ENCODE peak calls at places on chromosomes 2 and 18, in six cellular contexts. One of them, this sample, is unnamed.
A peak's percentile ranks its signal among the peaks of the same experiment; 100 is the strongest.

GRCh38 chr2:108412995-108413726 is 35.4 kb downstream of the SULT1C4 start:
- DNase-seq in mesenchymal stem cell: peak; percentile 90
- DNase-seq in trophoblast cell: peak; percentile 95
- DNase-seq in neuronal stem cell: no peak
- DNase-seq in IMR-90: peak; percentile 91
- DNase-seq in H1: no peak
- DNase-seq in this sample: no peak

GRCh38 chr2:158499383-158499782 is 42.6 kb downstream of the PKP4 start:
- DNase-seq in IMR-90: no peak
- DNase-seq in trophoblast cell: peak; percentile 31
- DNase-seq in mesenchymal stem cell: no peak
- DNase-seq in H1: no peak
- DNase-seq in neuronal stem cell: no peak
- DNase-seq in this sample: no peak

GRCh38 chr2:227881866-227882517 is 10.6 kb downstream of the DAW1 start:
- DNase-seq in IMR-90: peak; percentile 40
- DNase-seq in H1: no peak
- DNase-seq in neuronal stem cell: no peak
- DNase-seq in mesenchymal stem cell: no peak
- DNase-seq in trophoblast cell: no peak
- DNase-seq in this sample: no peak

GRCh38 chr2:8488001-8488738 is 193.7 kb upstream of the ID2 start:
- DNase-seq in H1: no peak
- DNase-seq in mesenchymal stem cell: no peak
- DNase-seq in trophoblast cell: peak; percentile 19
- DNase-seq in neuronal stem cell: no peak
- DNase-seq in IMR-90: no peak
- DNase-seq in this sample: no peak

GRCh38 chr2:45982096-45982495 is 315.1 kb upstream of the EPAS1 start:
- DNase-seq in H1: peak; percentile 13
- DNase-seq in mesenchymal stem cell: no peak
- DNase-seq in IMR-90: no peak
- DNase-seq in trophoblast cell: no peak
- DNase-seq in neuronal stem cell: no peak
- DNase-seq in this sample: no peak

GRCh38 chr2:30731706-30732105 is 75.5 kb downstream of the CAPN13 start:
- DNase-seq in trophoblast cell: no peak
- DNase-seq in H1: no peak
- DNase-seq in mesenchymal stem cell: no peak
- DNase-seq in IMR-90: no peak
- DNase-seq in neuronal stem cell: no peak
- DNase-seq in this sample: no peak

GRCh38 chr2:232367016-232367415 is 11.5 kb upstream of the ALPP start:
- DNase-seq in H1: no peak
- DNase-seq in trophoblast cell: no peak
- DNase-seq in IMR-90: no peak
- DNase-seq in neuronal stem cell: no peak
- DNase-seq in mesenchymal stem cell: no peak
- DNase-seq in this sample: no peak

GRCh38 chr2:1788478-1788959 is 44.2 kb upstream of the PXDN start:
- DNase-seq in IMR-90: no peak
- DNase-seq in neuronal stem cell: no peak
- DNase-seq in mesenchymal stem cell: no peak
- DNase-seq in trophoblast cell: no peak
- DNase-seq in H1: no peak
- DNase-seq in this sample: no peak

GRCh38 chr2:151357359-151357758 is at the start of gene TNFAIP6:
- DNase-seq in H1: no peak
- DNase-seq in trophoblast cell: peak; percentile 67
- DNase-seq in mesenchymal stem cell: peak; percentile 96
- DNase-seq in IMR-90: peak; percentile 97
- DNase-seq in neuronal stem cell: no peak
- DNase-seq in this sample: no peak

GRCh38 chr2:181368036-181368435 is 89.2 kb upstream of the ITGA4 start:
- DNase-seq in H1: no peak
- DNase-seq in trophoblast cell: no peak
- DNase-seq in neuronal stem cell: no peak
- DNase-seq in IMR-90: no peak
- DNase-seq in mesenchymal stem cell: peak; percentile 22
- DNase-seq in this sample: no peak

GRCh38 chr2:234950730-234951385 is 959 bp upstream of the SH3BP4 start:
- DNase-seq in H1: no peak
- DNase-seq in mesenchymal stem cell: peak; percentile 79
- DNase-seq in neuronal stem cell: no peak
- DNase-seq in trophoblast cell: peak; percentile 98
- DNase-seq in IMR-90: peak; percentile 64
- DNase-seq in this sample: no peak

GRCh38 chr18:39561136-39561535 is 1995.5 kb upstream of the CELF4 start:
- DNase-seq in mesenchymal stem cell: peak; percentile 67
- DNase-seq in IMR-90: no peak
- DNase-seq in neuronal stem cell: no peak
- DNase-seq in H1: no peak
- DNase-seq in trophoblast cell: no peak
- DNase-seq in this sample: no peak

GRCh38 chr2:85133751-85134254 is 611 bp downstream of the TCF7L1 start:
- DNase-seq in IMR-90: peak; percentile 46
- DNase-seq in neuronal stem cell: peak; percentile 41
- DNase-seq in H1: peak; percentile 71
- DNase-seq in trophoblast cell: peak; percentile 61
- DNase-seq in mesenchymal stem cell: peak; percentile 66
- DNase-seq in this sample: no peak

GRCh38 chr2:173149491-173149890 is 73.8 kb downstream of the MAP3K20 start:
- DNase-seq in mesenchymal stem cell: peak; percentile 35
- DNase-seq in IMR-90: no peak
- DNase-seq in neuronal stem cell: no peak
- DNase-seq in trophoblast cell: peak; percentile 33
- DNase-seq in H1: no peak
- DNase-seq in this sample: no peak

GRCh38 chr2:72847916-72848315 is 22.1 kb upstream of the EXOC6B start:
- DNase-seq in IMR-90: no peak
- DNase-seq in trophoblast cell: no peak
- DNase-seq in neuronal stem cell: no peak
- DNase-seq in H1: no peak
- DNase-seq in mesenchymal stem cell: no peak
- DNase-seq in this sample: no peak

GRCh38 chr2:119212139-119212800 is 11.4 kb upstream of the STEAP3 start:
- DNase-seq in IMR-90: no peak
- DNase-seq in mesenchymal stem cell: no peak
- DNase-seq in H1: no peak
- DNase-seq in neuronal stem cell: no peak
- DNase-seq in trophoblast cell: no peak
- DNase-seq in this sample: peak; percentile 18

GRCh38 chr2:209209943-209210342 is 213.9 kb upstream of the MAP2 start:
- DNase-seq in H1: no peak
- DNase-seq in IMR-90: no peak
- DNase-seq in mesenchymal stem cell: no peak
- DNase-seq in neuronal stem cell: no peak
- DNase-seq in trophoblast cell: no peak
- DNase-seq in this sample: peak; percentile 24

GRCh38 chr2:120441744-120442471 is 96.0 kb downstream of the INHBB start:
- DNase-seq in neuronal stem cell: peak; percentile 38
- DNase-seq in IMR-90: peak; percentile 13
- DNase-seq in mesenchymal stem cell: no peak
- DNase-seq in trophoblast cell: no peak
- DNase-seq in H1: peak; percentile 70
- DNase-seq in this sample: peak; percentile 64

GRCh38 chr2:106130251-106130998 is 63.7 kb downstream of the UXS1 start:
- DNase-seq in IMR-90: no peak
- DNase-seq in H1: peak; percentile 51
- DNase-seq in mesenchymal stem cell: no peak
- DNase-seq in trophoblast cell: peak; percentile 88
- DNase-seq in neuronal stem cell: no peak
- DNase-seq in this sample: no peak

GRCh38 chr2:5932556-5933469 is 240.6 kb downstream of the SOX11 start:
- DNase-seq in IMR-90: no peak
- DNase-seq in neuronal stem cell: no peak
- DNase-seq in trophoblast cell: no peak
- DNase-seq in H1: no peak
- DNase-seq in mesenchymal stem cell: no peak
- DNase-seq in this sample: no peak

GRCh38 chr18:59085797-59086196 is 53.9 kb upstream of the SEC11C start:
- DNase-seq in neuronal stem cell: no peak
- DNase-seq in mesenchymal stem cell: peak; percentile 6
- DNase-seq in trophoblast cell: no peak
- DNase-seq in IMR-90: peak; percentile 70
- DNase-seq in H1: no peak
- DNase-seq in this sample: no peak

GRCh38 chr2:28905533-28905932 is 11.1 kb downstream of the WDR43 start:
- DNase-seq in neuronal stem cell: no peak
- DNase-seq in trophoblast cell: no peak
- DNase-seq in mesenchymal stem cell: no peak
- DNase-seq in IMR-90: no peak
- DNase-seq in H1: no peak
- DNase-seq in this sample: no peak

GRCh38 chr2:6820903-6821584 is 44.7 kb downstream of the CMPK2 start:
- DNase-seq in mesenchymal stem cell: no peak
- DNase-seq in neuronal stem cell: no peak
- DNase-seq in IMR-90: no peak
- DNase-seq in trophoblast cell: no peak
- DNase-seq in H1: no peak
- DNase-seq in this sample: no peak

GRCh38 chr18:12520442-12520992 is 112.8 kb downstream of the PRELID3A start:
- DNase-seq in IMR-90: peak; percentile 10
- DNase-seq in neuronal stem cell: peak; percentile 11
- DNase-seq in trophoblast cell: no peak
- DNase-seq in H1: no peak
- DNase-seq in mesenchymal stem cell: peak; percentile 25
- DNase-seq in this sample: no peak

GRCh38 chr18:63681449-63682381 is 20.0 kb upstream of the SERPINB3 start:
- DNase-seq in H1: no peak
- DNase-seq in trophoblast cell: no peak
- DNase-seq in neuronal stem cell: no peak
- DNase-seq in IMR-90: no peak
- DNase-seq in mesenchymal stem cell: no peak
- DNase-seq in this sample: no peak

GRCh38 chr2:27721335-27721734 is 50.2 kb upstream of the MRPL33 start:
- DNase-seq in H1: no peak
- DNase-seq in neuronal stem cell: no peak
- DNase-seq in mesenchymal stem cell: no peak
- DNase-seq in IMR-90: no peak
- DNase-seq in trophoblast cell: no peak
- DNase-seq in this sample: no peak

GRCh38 chr2:157625311-157625710 is 3.4 kb downstream of the ACVR1C start:
- DNase-seq in mesenchymal stem cell: peak; percentile 20
- DNase-seq in IMR-90: no peak
- DNase-seq in H1: no peak
- DNase-seq in neuronal stem cell: no peak
- DNase-seq in trophoblast cell: no peak
- DNase-seq in this sample: no peak

GRCh38 chr18:68840554-68841263 is 42.8 kb downstream of the CCDC102B start:
- DNase-seq in H1: no peak
- DNase-seq in IMR-90: peak; percentile 97
- DNase-seq in trophoblast cell: peak; percentile 4
- DNase-seq in mesenchymal stem cell: peak; percentile 97
- DNase-seq in neuronal stem cell: peak; percentile 6
- DNase-seq in this sample: no peak

GRCh38 chr2:148048475-148049221 is 27.8 kb downstream of the MBD5 start:
- DNase-seq in H1: no peak
- DNase-seq in IMR-90: peak; percentile 5
- DNase-seq in trophoblast cell: no peak
- DNase-seq in neuronal stem cell: no peak
- DNase-seq in mesenchymal stem cell: no peak
- DNase-seq in this sample: no peak

GRCh38 chr2:240512666-240513535 is 44.9 kb downstream of the ANKMY1 start:
- DNase-seq in neuronal stem cell: no peak
- DNase-seq in H1: no peak
- DNase-seq in IMR-90: no peak
- DNase-seq in trophoblast cell: no peak
- DNase-seq in mesenchymal stem cell: no peak
- DNase-seq in this sample: peak; percentile 19

DNA sequence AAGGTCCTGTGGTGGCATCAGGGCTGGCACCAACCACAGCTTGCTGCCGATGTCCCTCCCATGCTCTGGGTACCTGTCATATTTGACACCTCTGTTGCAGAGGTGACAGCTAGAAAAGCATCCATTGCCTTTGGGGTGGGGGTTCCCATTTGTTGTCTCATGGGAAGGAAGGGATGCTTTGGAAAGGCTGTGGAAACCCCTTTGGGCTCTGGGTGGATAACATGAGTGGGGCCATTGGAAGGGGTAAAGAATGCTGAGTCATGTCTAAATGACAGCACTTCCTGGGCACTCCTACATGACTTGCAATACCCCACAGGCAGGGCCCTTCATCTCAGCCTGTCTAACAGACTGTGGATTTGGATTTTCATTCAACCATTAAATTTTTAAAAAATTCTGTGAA is 27.8 kb downstream of the CTIF start:
- DNase-seq in IMR-90: no peak
- DNase-seq in neuronal stem cell: no peak
- DNase-seq in mesenchymal stem cell: peak; percentile 39
- DNase-seq in trophoblast cell: no peak
- DNase-seq in H1: no peak
- DNase-seq in this sample: no peak
- H4K91ac ChIP-seq in IMR-90: peak overlapping the region; percentile 43
- H4K91ac ChIP-seq in neuronal stem cell: no peak overlapping the region
- H4K91ac ChIP-seq in mesenchymal stem cell: no peak overlapping the region
- H4K91ac ChIP-seq in trophoblast cell: no peak overlapping the region
- H4K91ac ChIP-seq in H1: no peak overlapping the region
- H4K91ac ChIP-seq in this sample: no peak overlapping the region

GRCh38 chr2:161419338-161419965 is 3.4 kb downstream of the TBR1 start:
- DNase-seq in IMR-90: no peak
- DNase-seq in trophoblast cell: no peak
- DNase-seq in mesenchymal stem cell: no peak
- DNase-seq in H1: no peak
- DNase-seq in neuronal stem cell: no peak
- DNase-seq in this sample: no peak
- H3K4me2 ChIP-seq in IMR-90: no peak overlapping the region
- H3K4me2 ChIP-seq in trophoblast cell: no peak overlapping the region
- H3K4me2 ChIP-seq in mesenchymal stem cell: no peak overlapping the region
- H3K4me2 ChIP-seq in H1: peak overlapping the region; percentile 86
- H3K4me2 ChIP-seq in neuronal stem cell: no peak overlapping the region
- H3K4me2 ChIP-seq in this sample: peak overlapping the region; percentile 89

GRCh38 chr2:36355890-36356198 is 266 bp downstream of the CRIM1 start:
- DNase-seq in IMR-90: no peak
- DNase-seq in mesenchymal stem cell: no peak
- DNase-seq in neuronal stem cell: no peak
- DNase-seq in H1: no peak
- DNase-seq in trophoblast cell: no peak
- DNase-seq in this sample: no peak
- H4K8ac ChIP-seq in IMR-90: no peak overlapping the region
- H4K8ac ChIP-seq in mesenchymal stem cell: peak overlapping the region; percentile 36
- H4K8ac ChIP-seq in neuronal stem cell: no peak overlapping the region
- H4K8ac ChIP-seq in H1: peak overlapping the region; percentile 82
- H4K8ac ChIP-seq in trophoblast cell: peak overlapping the region; percentile 53
- H4K8ac ChIP-seq in this sample: no peak overlapping the region

GRCh38 chr2:121626777-121627524 is 22.3 kb downstream of the CLASP1 start:
- DNase-seq in H1: no peak
- DNase-seq in IMR-90: peak; percentile 56
- DNase-seq in trophoblast cell: no peak
- DNase-seq in mesenchymal stem cell: peak; percentile 49
- DNase-seq in neuronal stem cell: no peak
- DNase-seq in this sample: no peak
- H4K91ac ChIP-seq in H1: no peak overlapping the region
- H4K91ac ChIP-seq in IMR-90: no peak overlapping the region
- H4K91ac ChIP-seq in trophoblast cell: no peak overlapping the region
- H4K91ac ChIP-seq in mesenchymal stem cell: no peak overlapping the region
- H4K91ac ChIP-seq in neuronal stem cell: no peak overlapping the region
- H4K91ac ChIP-seq in this sample: no peak overlapping the region